ENCODE peak calls at places on chromosomes 5 and 9, in four cellular contexts. C, Q, Z and T are unnamed samples.

GRCh38 chr5:111532873-111533272 is 20.5 kb upstream of the STARD4 start:
- DNase-seq in C (no peak), Q (no peak), Z (no peak), T (no peak)

GRCh38 chr9:94135222-94135621 is 51.0 kb downstream of the PTPDC1 start:
- DNase-seq in C (peak), Q (peak), Z (no peak), T (no peak)

GRCh38 chr5:39755986-39756385 is 331.2 kb upstream of the DAB2 start:
- DNase-seq in C (no peak), Q (no peak), Z (no peak), T (no peak)

GRCh38 chr5:168163966-168164365 is 127.5 kb upstream of the WWC1 start:
- DNase-seq in C (no peak), Q (peak), Z (no peak), T (no peak)

GRCh38 chr5:150503977-150504620 is 3.8 kb upstream of the NDST1 start:
- DNase-seq in C (no peak), Q (peak), Z (no peak), T (peak)

GRCh38 chr5:145908206-145908945 is 28.0 kb upstream of the SH3RF2 start:
- DNase-seq in C (no peak), Q (peak), Z (no peak), T (no peak)

GRCh38 chr9:120032639-120033038 is 547.3 kb downstream of the CDK5RAP2 start:
- DNase-seq in C (no peak), Q (no peak), Z (no peak), T (no peak)

GRCh38 chr9:134631881-134632280 is 9.7 kb upstream of the COL5A1 start:
- DNase-seq in C (no peak), Q (no peak), Z (no peak), T (peak)

GRCh38 chr5:93586948-93587918 is 4.2 kb downstream of the NR2F1 start:
- DNase-seq in C (no peak), Q (no peak), Z (no peak), T (no peak)

GRCh38 chr9:5449521-5450359 is 602 bp upstream of the CD274 start:
- DNase-seq in C (no peak), Q (no peak), Z (no peak), T (no peak)

GRCh38 chr5:24509943-24510342 is 134.8 kb downstream of the CDH10 start:
- DNase-seq in C (no peak), Q (no peak), Z (no peak), T (no peak)

GRCh38 chr5:173011602-173012001 is 28.0 kb downstream of the ATP6V0E1 start:
- DNase-seq in C (no peak), Q (no peak), Z (no peak), T (no peak)

GRCh38 chr5:62093981-62094380 is 212.0 kb upstream of the KIF2A start:
- DNase-seq in C (no peak), Q (peak), Z (no peak), T (no peak)

GRCh38 chr5:36832274-36832673 is 44.3 kb upstream of the NIPBL start:
- DNase-seq in C (no peak), Q (no peak), Z (no peak), T (no peak)

GRCh38 chr9:134681061-134681661 is 39.6 kb downstream of the COL5A1 start:
- DNase-seq in C (no peak), Q (no peak), Z (no peak), T (peak)

GRCh38 chr9:81092057-81092456 is 597.3 kb downstream of the TLE1 start:
- DNase-seq in C (no peak), Q (no peak), Z (no peak), T (no peak)

GRCh38 chr5:19608434-19608833 is 379.6 kb downstream of the CDH18 start:
- DNase-seq in C (no peak), Q (no peak), Z (no peak), T (no peak)

GRCh38 chr5:95630394-95630917 is 10.6 kb downstream of the GPR150 start:
- DNase-seq in C (no peak), Q (no peak), Z (no peak), T (no peak)
- H3K27ac ChIP-seq in C (no peak), Q (no peak), Z (no peak), T (no peak)

GRCh38 chr9:14309403-14309802 is 4.5 kb downstream of the NFIB start:
- DNase-seq in C (no peak), Q (peak), Z (no peak), T (no peak)
- H3K27ac ChIP-seq in C (no peak), Q (peak), Z (peak), T (peak)

GRCh38 chr5:96968074-96968473 is 32.2 kb downstream of the LNPEP start:
- DNase-seq in C (no peak), Q (no peak), Z (no peak), T (no peak)
- H3K27ac ChIP-seq in C (no peak), Q (no peak), Z (peak), T (peak)

GRCh38 chr5:60372786-60373185 is 327.2 kb downstream of the DEPDC1B start:
- DNase-seq in C (no peak), Q (peak), Z (no peak), T (no peak)
- H3K27ac ChIP-seq in C (no peak), Q (no peak), Z (no peak), T (no peak)

DNA sequence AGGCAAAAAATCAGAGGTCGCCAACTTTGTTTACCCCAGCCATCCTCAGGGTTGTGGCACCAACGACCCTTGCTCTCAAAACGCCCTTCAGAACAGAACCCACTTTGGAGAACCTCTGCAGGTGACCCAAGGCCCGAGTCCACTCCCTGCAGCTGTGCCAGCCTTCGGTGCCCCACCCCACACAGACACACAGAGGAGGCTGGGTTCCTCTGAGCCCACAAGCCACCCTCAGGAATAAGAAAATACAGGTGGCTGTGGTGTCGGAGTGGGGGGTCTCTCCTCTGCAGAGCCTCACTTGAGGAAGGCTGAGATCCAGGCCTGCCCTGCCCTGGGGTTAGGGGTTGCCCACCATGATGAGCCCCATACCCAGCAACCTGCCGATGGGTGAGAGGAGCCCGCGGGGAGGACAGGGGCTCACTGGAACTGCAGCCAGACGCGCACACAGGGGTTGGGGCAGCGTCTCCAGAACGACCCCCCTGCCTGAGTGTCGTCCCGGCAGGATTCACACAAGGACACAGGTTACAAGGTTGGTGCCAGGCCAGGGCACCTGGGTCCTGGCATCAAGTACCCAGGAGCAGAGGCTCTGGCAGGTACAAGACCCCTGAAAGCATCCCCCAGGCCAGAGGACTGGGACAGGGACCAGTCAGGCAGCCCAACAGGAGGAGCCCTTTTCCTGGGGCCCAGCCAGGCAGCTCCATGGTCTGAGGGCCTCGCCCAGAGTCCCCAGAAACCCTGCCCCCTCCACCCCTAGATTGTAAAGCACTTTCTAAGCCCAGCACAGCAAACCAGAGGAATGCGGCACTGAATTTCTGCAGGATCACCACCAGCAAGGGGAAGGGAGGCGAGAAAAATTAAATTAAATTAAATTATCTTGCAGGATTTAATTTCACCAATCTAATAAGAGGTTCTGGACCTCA is 40.0 kb downstream of the NACC2 start:
- DNase-seq in C (no peak), Q (no peak), Z (no peak), T (peak)
- H3K27ac ChIP-seq in C (no peak), Q (no peak), Z (no peak), T (no peak)